ENCODE peak calls at places on chromosomes 12 and 14, in eight cellular contexts. One of them, this sample, is unnamed.

GRCh38 chr12:90999518-90999917 is 5.3 kb downstream of the EPYC start:
- DNase-seq in lower leg skin: no peak
- DNase-seq in choroid plexus epithelial cell: no peak
- DNase-seq in IMR-90: peak
- DNase-seq in mesothelial cell of epicardium: no peak
- DNase-seq in dorsolateral prefrontal cortex: no peak
- DNase-seq in breast epithelium: no peak
- DNase-seq in kidney: no peak
- DNase-seq in this sample: no peak

GRCh38 chr12:52629251-52630103 is 11.1 kb upstream of the KRT73 start:
- DNase-seq in lower leg skin: no peak
- DNase-seq in choroid plexus epithelial cell: no peak
- DNase-seq in IMR-90: no peak
- DNase-seq in mesothelial cell of epicardium: no peak
- DNase-seq in dorsolateral prefrontal cortex: no peak
- DNase-seq in breast epithelium: peak
- DNase-seq in kidney: no peak
- DNase-seq in this sample: no peak

GRCh38 chr14:82911930-82912329 is 1378.3 kb upstream of the SEL1L start:
- DNase-seq in lower leg skin: no peak
- DNase-seq in choroid plexus epithelial cell: no peak
- DNase-seq in IMR-90: no peak
- DNase-seq in mesothelial cell of epicardium: no peak
- DNase-seq in dorsolateral prefrontal cortex: no peak
- DNase-seq in breast epithelium: no peak
- DNase-seq in kidney: no peak
- DNase-seq in this sample: no peak

GRCh38 chr12:45546545-45546944 is 183.0 kb upstream of the ARID2 start:
- DNase-seq in lower leg skin: no peak
- DNase-seq in choroid plexus epithelial cell: no peak
- DNase-seq in IMR-90: no peak
- DNase-seq in mesothelial cell of epicardium: no peak
- DNase-seq in dorsolateral prefrontal cortex: no peak
- DNase-seq in breast epithelium: no peak
- DNase-seq in kidney: no peak
- DNase-seq in this sample: no peak

GRCh38 chr12:4270016-4270669 is 3.4 kb upstream of the CCND2 start:
- DNase-seq in lower leg skin: no peak
- DNase-seq in choroid plexus epithelial cell: no peak
- DNase-seq in IMR-90: no peak
- DNase-seq in mesothelial cell of epicardium: no peak
- DNase-seq in dorsolateral prefrontal cortex: no peak
- DNase-seq in breast epithelium: no peak
- DNase-seq in kidney: no peak
- DNase-seq in this sample: peak

GRCh38 chr12:2958432-2959193 is 584 bp upstream of the TEAD4 start:
- DNase-seq in lower leg skin: no peak
- DNase-seq in choroid plexus epithelial cell: peak
- DNase-seq in IMR-90: peak
- DNase-seq in mesothelial cell of epicardium: peak
- DNase-seq in dorsolateral prefrontal cortex: no peak
- DNase-seq in breast epithelium: no peak
- DNase-seq in kidney: peak
- DNase-seq in this sample: peak

GRCh38 chr14:96661244-96661969 is 135.8 kb upstream of the VRK1 start:
- DNase-seq in lower leg skin: no peak
- DNase-seq in choroid plexus epithelial cell: no peak
- DNase-seq in IMR-90: no peak
- DNase-seq in mesothelial cell of epicardium: no peak
- DNase-seq in dorsolateral prefrontal cortex: no peak
- DNase-seq in breast epithelium: no peak
- DNase-seq in kidney: no peak
- DNase-seq in this sample: no peak

GRCh38 chr12:107310621-107311020 is 217.3 kb upstream of the CRY1 start:
- DNase-seq in lower leg skin: no peak
- DNase-seq in choroid plexus epithelial cell: no peak
- DNase-seq in IMR-90: no peak
- DNase-seq in mesothelial cell of epicardium: no peak
- DNase-seq in dorsolateral prefrontal cortex: no peak
- DNase-seq in breast epithelium: no peak
- DNase-seq in kidney: no peak
- DNase-seq in this sample: no peak

GRCh38 chr14:102223682-102224081 is 81.3 kb downstream of the MOK start:
- DNase-seq in lower leg skin: no peak
- DNase-seq in choroid plexus epithelial cell: no peak
- DNase-seq in IMR-90: no peak
- DNase-seq in mesothelial cell of epicardium: no peak
- DNase-seq in dorsolateral prefrontal cortex: no peak
- DNase-seq in breast epithelium: no peak
- DNase-seq in kidney: no peak
- DNase-seq in this sample: no peak

GRCh38 chr14:54377501-54377900 is 19.3 kb upstream of the CDKN3 start:
- DNase-seq in lower leg skin: no peak
- DNase-seq in choroid plexus epithelial cell: no peak
- DNase-seq in IMR-90: no peak
- DNase-seq in mesothelial cell of epicardium: no peak
- DNase-seq in dorsolateral prefrontal cortex: no peak
- DNase-seq in breast epithelium: no peak
- DNase-seq in kidney: no peak
- DNase-seq in this sample: no peak

GRCh38 chr12:3107071-3107583 is 29.9 kb downstream of the TSPAN9 start:
- DNase-seq in lower leg skin: no peak
- DNase-seq in choroid plexus epithelial cell: peak
- DNase-seq in IMR-90: peak
- DNase-seq in mesothelial cell of epicardium: no peak
- DNase-seq in dorsolateral prefrontal cortex: no peak
- DNase-seq in breast epithelium: no peak
- DNase-seq in kidney: no peak
- DNase-seq in this sample: no peak

GRCh38 chr14:74491952-74492351 is 1.2 kb downstream of the NPC2 start:
- DNase-seq in lower leg skin: no peak
- DNase-seq in choroid plexus epithelial cell: peak
- DNase-seq in IMR-90: peak
- DNase-seq in mesothelial cell of epicardium: no peak
- DNase-seq in dorsolateral prefrontal cortex: no peak
- DNase-seq in breast epithelium: no peak
- DNase-seq in kidney: no peak
- DNase-seq in this sample: peak

GRCh38 chr12:32451816-32452215 is 52.5 kb downstream of the FGD4 start:
- DNase-seq in lower leg skin: no peak
- DNase-seq in choroid plexus epithelial cell: no peak
- DNase-seq in IMR-90: no peak
- DNase-seq in mesothelial cell of epicardium: no peak
- DNase-seq in dorsolateral prefrontal cortex: no peak
- DNase-seq in breast epithelium: no peak
- DNase-seq in kidney: no peak
- DNase-seq in this sample: no peak

GRCh38 chr14:88551094-88551870 is 3.5 kb downstream of the PTPN21 start:
- DNase-seq in lower leg skin: peak
- DNase-seq in choroid plexus epithelial cell: peak
- DNase-seq in IMR-90: peak
- DNase-seq in mesothelial cell of epicardium: peak
- DNase-seq in dorsolateral prefrontal cortex: peak
- DNase-seq in breast epithelium: peak
- DNase-seq in kidney: peak
- DNase-seq in this sample: peak

GRCh38 chr14:105851716-105852377 is 325.5 kb downstream of the TMEM121 start:
- DNase-seq in lower leg skin: no peak
- DNase-seq in choroid plexus epithelial cell: no peak
- DNase-seq in IMR-90: no peak
- DNase-seq in mesothelial cell of epicardium: no peak
- DNase-seq in dorsolateral prefrontal cortex: no peak
- DNase-seq in breast epithelium: peak
- DNase-seq in kidney: no peak
- DNase-seq in this sample: no peak

GRCh38 chr12:111505601-111506036 is 93.5 kb downstream of the ATXN2 start:
- DNase-seq in lower leg skin: no peak
- DNase-seq in choroid plexus epithelial cell: no peak
- DNase-seq in IMR-90: no peak
- DNase-seq in mesothelial cell of epicardium: no peak
- DNase-seq in dorsolateral prefrontal cortex: no peak
- DNase-seq in breast epithelium: no peak
- DNase-seq in kidney: no peak
- DNase-seq in this sample: peak

GRCh38 chr12:52495385-52495784 is 2.3 kb upstream of the KRT6A start:
- DNase-seq in lower leg skin: no peak
- DNase-seq in choroid plexus epithelial cell: peak
- DNase-seq in IMR-90: no peak
- DNase-seq in mesothelial cell of epicardium: no peak
- DNase-seq in dorsolateral prefrontal cortex: no peak
- DNase-seq in breast epithelium: no peak
- DNase-seq in kidney: no peak
- DNase-seq in this sample: no peak

GRCh38 chr14:103085106-103086091 is 1.4 kb downstream of the LBHD2 start:
- DNase-seq in lower leg skin: no peak
- DNase-seq in choroid plexus epithelial cell: no peak
- DNase-seq in IMR-90: no peak
- DNase-seq in mesothelial cell of epicardium: no peak
- DNase-seq in dorsolateral prefrontal cortex: no peak
- DNase-seq in breast epithelium: no peak
- DNase-seq in kidney: peak
- DNase-seq in this sample: no peak

GRCh38 chr12:13316847-13317246 is 120.3 kb downstream of the EMP1 start:
- DNase-seq in lower leg skin: no peak
- DNase-seq in choroid plexus epithelial cell: no peak
- DNase-seq in IMR-90: no peak
- DNase-seq in mesothelial cell of epicardium: no peak
- DNase-seq in dorsolateral prefrontal cortex: no peak
- DNase-seq in breast epithelium: no peak
- DNase-seq in kidney: no peak
- DNase-seq in this sample: no peak

GRCh38 chr14:90658541-90658967 is 157.7 kb downstream of the TTC7B start:
- DNase-seq in lower leg skin: no peak
- DNase-seq in choroid plexus epithelial cell: peak
- DNase-seq in IMR-90: peak
- DNase-seq in mesothelial cell of epicardium: no peak
- DNase-seq in dorsolateral prefrontal cortex: no peak
- DNase-seq in breast epithelium: no peak
- DNase-seq in kidney: no peak
- DNase-seq in this sample: peak

GRCh38 chr12:89206375-89206774 is 145.9 kb downstream of the DUSP6 start:
- DNase-seq in lower leg skin: no peak
- DNase-seq in choroid plexus epithelial cell: no peak
- DNase-seq in IMR-90: no peak
- DNase-seq in mesothelial cell of epicardium: no peak
- DNase-seq in dorsolateral prefrontal cortex: no peak
- DNase-seq in breast epithelium: no peak
- DNase-seq in kidney: no peak
- DNase-seq in this sample: no peak
- TF ChIP-seq CTCF in lower leg skin: no peak
- TF ChIP-seq CTCF in choroid plexus epithelial cell: no peak
- TF ChIP-seq CTCF in IMR-90: no peak
- TF ChIP-seq CTCF in mesothelial cell of epicardium: no peak
- TF ChIP-seq CTCF in dorsolateral prefrontal cortex: no peak
- TF ChIP-seq CTCF in breast epithelium: no peak
- TF ChIP-seq CTCF in kidney: no peak
- TF ChIP-seq CTCF in this sample: no peak

DNA sequence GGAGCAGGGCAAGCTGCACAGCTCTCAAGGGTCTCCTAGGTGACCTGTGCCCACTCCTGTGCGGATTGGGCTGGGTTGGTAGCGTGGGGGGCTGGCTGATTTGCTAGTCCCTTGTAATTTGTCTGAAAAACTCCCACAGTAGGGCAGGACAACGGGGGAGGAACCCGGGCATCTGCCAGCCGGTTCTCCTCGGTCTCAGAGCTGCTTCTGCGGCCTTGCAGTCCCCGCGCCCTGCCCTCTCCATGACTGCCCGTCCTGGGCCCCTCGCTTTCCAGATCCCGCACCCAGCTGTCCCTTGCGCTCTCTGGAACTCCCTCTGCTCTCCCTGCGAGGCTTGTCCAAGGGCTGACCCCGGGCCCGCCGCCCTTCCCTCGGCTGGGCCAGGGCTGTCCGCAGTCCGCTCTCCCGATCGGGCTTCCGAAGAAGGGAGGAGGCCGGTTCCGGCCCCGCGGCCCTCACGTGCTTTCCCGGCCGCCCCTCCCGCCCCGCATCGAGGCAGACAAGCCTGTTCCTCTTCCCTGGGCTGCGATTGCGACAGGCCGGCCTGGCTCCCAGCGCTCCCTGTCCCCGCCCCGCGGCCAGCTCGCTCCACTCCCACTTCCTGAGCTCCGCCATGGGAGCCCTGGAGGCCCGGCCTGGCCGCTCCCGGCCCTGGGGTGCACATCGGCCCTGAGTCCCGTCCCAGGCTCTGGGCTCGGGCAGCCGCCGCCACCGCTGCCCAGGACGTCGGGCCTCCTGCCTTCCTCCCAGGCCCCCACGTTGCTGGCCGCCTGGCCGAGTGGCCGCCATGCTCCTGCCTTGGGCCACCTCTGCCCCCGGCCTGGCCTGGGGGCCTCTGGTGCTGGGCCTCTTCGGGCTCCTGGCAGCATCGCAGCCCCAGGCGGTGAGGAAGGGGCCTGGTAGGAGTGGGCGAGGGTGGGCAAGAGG is at the start of gene LTBR:
- DNase-seq in lower leg skin: peak
- DNase-seq in choroid plexus epithelial cell: peak
- DNase-seq in IMR-90: peak
- DNase-seq in mesothelial cell of epicardium: peak
- DNase-seq in dorsolateral prefrontal cortex: peak
- DNase-seq in breast epithelium: peak
- DNase-seq in kidney: peak
- DNase-seq in this sample: no peak
- TF ChIP-seq CTCF in lower leg skin: no peak
- TF ChIP-seq CTCF in choroid plexus epithelial cell: no peak
- TF ChIP-seq CTCF in IMR-90: peak
- TF ChIP-seq CTCF in mesothelial cell of epicardium: no peak
- TF ChIP-seq CTCF in dorsolateral prefrontal cortex: peak
- TF ChIP-seq CTCF in breast epithelium: no peak
- TF ChIP-seq CTCF in kidney: peak
- TF ChIP-seq CTCF in this sample: no peak

GRCh38 chr14:64801046-64801445 is 78.7 kb downstream of the SPTB start:
- DNase-seq in lower leg skin: no peak
- DNase-seq in choroid plexus epithelial cell: no peak
- DNase-seq in IMR-90: no peak
- DNase-seq in mesothelial cell of epicardium: no peak
- DNase-seq in dorsolateral prefrontal cortex: no peak
- DNase-seq in breast epithelium: no peak
- DNase-seq in kidney: peak
- DNase-seq in this sample: no peak
- TF ChIP-seq CTCF in lower leg skin: no peak
- TF ChIP-seq CTCF in choroid plexus epithelial cell: no peak
- TF ChIP-seq CTCF in IMR-90: no peak
- TF ChIP-seq CTCF in mesothelial cell of epicardium: no peak
- TF ChIP-seq CTCF in dorsolateral prefrontal cortex: no peak
- TF ChIP-seq CTCF in breast epithelium: no peak
- TF ChIP-seq CTCF in kidney: no peak
- TF ChIP-seq CTCF in this sample: no peak

DNA sequence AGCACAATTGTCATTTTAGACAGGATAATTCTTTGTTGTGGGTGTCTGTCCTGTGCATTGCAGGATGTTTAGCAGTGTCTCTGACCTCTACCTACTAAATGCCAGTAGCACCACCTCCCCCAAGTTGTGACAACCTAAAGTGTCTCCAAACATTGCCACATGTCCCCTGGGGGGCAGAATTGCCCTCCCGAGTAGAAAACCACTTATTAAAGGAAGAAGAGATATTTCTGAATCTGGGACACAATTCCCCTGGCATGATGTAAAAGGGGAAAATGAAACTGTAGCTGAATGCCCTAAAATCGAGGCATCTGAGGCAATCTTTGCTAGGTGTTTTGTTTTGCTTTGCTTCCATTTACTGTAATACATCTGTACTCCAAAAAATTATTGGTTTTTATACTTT is 116.8 kb upstream of the NAP1L1 start:
- DNase-seq in lower leg skin: no peak
- DNase-seq in choroid plexus epithelial cell: no peak
- DNase-seq in IMR-90: no peak
- DNase-seq in mesothelial cell of epicardium: no peak
- DNase-seq in dorsolateral prefrontal cortex: no peak
- DNase-seq in breast epithelium: no peak
- DNase-seq in kidney: no peak
- DNase-seq in this sample: no peak
- TF ChIP-seq CTCF in lower leg skin: no peak
- TF ChIP-seq CTCF in choroid plexus epithelial cell: no peak
- TF ChIP-seq CTCF in IMR-90: no peak
- TF ChIP-seq CTCF in mesothelial cell of epicardium: no peak
- TF ChIP-seq CTCF in dorsolateral prefrontal cortex: no peak
- TF ChIP-seq CTCF in breast epithelium: no peak
- TF ChIP-seq CTCF in kidney: no peak
- TF ChIP-seq CTCF in this sample: no peak